ENCODE peak calls at places on chromosomes 2 and 18, in four cellular contexts. W is uterus, O is HCT116, X is fibroblast of mammary gland. I is an unnamed sample.

GRCh38 chr18:8443505-8443904 is 165.7 kb upstream of the RAB12 start:
- DNase-seq in W (no peak), X (peak; percentile 5), O (no peak), I (no peak)

GRCh38 chr18:8657050-8657820 is 48.0 kb downstream of the RAB12 start:
- DNase-seq in O (no peak), X (no peak), W (no peak), I (no peak)

GRCh38 chr2:33535409-33535808 is 59.0 kb downstream of the RASGRP3 start:
- DNase-seq in O (no peak), X (no peak), W (no peak), I (no peak)

GRCh38 chr2:238304116-238304515 is 15.7 kb upstream of the PER2 start:
- DNase-seq in O (no peak), X (no peak), W (no peak), I (no peak)

GRCh38 chr18:58668211-58668610 is 3.1 kb upstream of the MALT1 start:
- DNase-seq in X (no peak), W (no peak), O (peak; percentile 22), I (no peak)

GRCh38 chr2:100339823-100340222 is 17.5 kb upstream of the LONRF2 start:
- DNase-seq in W (no peak), O (no peak), X (no peak), I (no peak)

GRCh38 chr2:111685342-111685741 is 198.7 kb downstream of the ANAPC1 start:
- DNase-seq in X (peak; percentile 38), W (no peak), O (no peak), I (peak; percentile 46)

GRCh38 chr2:230872968-230873669 is 8.4 kb downstream of the ITM2C start:
- DNase-seq in O (no peak), W (no peak), X (no peak), I (no peak)

GRCh38 chr2:164771897-164772296 is 69.7 kb downstream of the COBLL1 start:
- DNase-seq in O (no peak), W (no peak), X (no peak), I (no peak)

GRCh38 chr2:237739101-237739500 is 59.5 kb upstream of the RBM44 start:
- DNase-seq in W (peak; percentile 79), X (no peak), O (no peak), I (no peak)

GRCh38 chr18:69956037-69956436 is 8.4 kb upstream of the CD226 start:
- DNase-seq in X (no peak), O (no peak), W (peak; percentile 49), I (peak; percentile 64)

GRCh38 chr2:42964444-42965081 is 172.2 kb upstream of the HAAO start:
- DNase-seq in X (peak; percentile 97), W (peak; percentile 77), O (no peak), I (peak; percentile 99)

GRCh38 chr2:96239091-96239490 is 26.7 kb downstream of the TMEM127 start:
- DNase-seq in X (no peak), O (no peak), W (no peak), I (no peak)

GRCh38 chr2:24517247-24517646 is 26.2 kb downstream of the NCOA1 start:
- DNase-seq in W (no peak), X (no peak), O (no peak), I (no peak)

GRCh38 chr2:62447411-62447810 is 58.6 kb downstream of the TMEM17 start:
- DNase-seq in O (no peak), W (no peak), X (no peak), I (no peak)

GRCh38 chr2:205996156-205996555 is 89.8 kb downstream of the INO80D start:
- DNase-seq in O (no peak), X (no peak), W (no peak), I (peak; percentile 53)

GRCh38 chr2:205998601-205999000 is 87.4 kb downstream of the INO80D start:
- DNase-seq in X (no peak), W (no peak), O (no peak), I (no peak)

GRCh38 chr2:205990104-205990503 is 95.9 kb downstream of the INO80D start:
- DNase-seq in X (no peak), O (no peak), W (no peak), I (no peak)

GRCh38 chr2:205994344-205994743 is 91.6 kb downstream of the INO80D start:
- DNase-seq in O (no peak), X (no peak), W (no peak), I (no peak)

GRCh38 chr2:205995260-205995659 is 90.7 kb downstream of the INO80D start:
- DNase-seq in O (no peak), X (no peak), W (no peak), I (no peak)
- TF ChIP-seq CTCF in O (peak; percentile 9), X (peak; percentile 4), W (no peak), I (no peak)

GRCh38 chr2:74552914-74553811 is 579 bp downstream of the LOXL3 start:
- DNase-seq in O (no peak), W (peak; percentile 36), X (peak; percentile 32), I (peak; percentile 29)

GRCh38 chr2:74553892-74554820 is at the start of the genes DOK1 and LOXL3:
- DNase-seq in O (no peak), X (peak; percentile 84), W (peak; percentile 87), I (peak; percentile 95)

GRCh38 chr2:74550231-74550630 is 3.5 kb downstream of the LOXL3 start:
- DNase-seq in O (no peak), W (no peak), X (no peak), I (no peak)

GRCh38 chr2:74551530-74551929 is 2.2 kb downstream of the LOXL3 start:
- DNase-seq in X (no peak), O (no peak), W (no peak), I (no peak)

GRCh38 chr2:74551942-74552913 is 1.5 kb downstream of the LOXL3 start:
- DNase-seq in W (no peak), X (no peak), O (no peak), I (no peak)
- H3K4me3 ChIP-seq in W (no peak overlapping the region), X (peak overlapping the region; percentile 98), O (no peak overlapping the region), I (peak overlapping the region; percentile 95)

GRCh38 chr2:37343537-37344434 is 644 bp upstream of the QPCT start:
- DNase-seq in W (peak; percentile 42), X (peak; percentile 81), O (no peak), I (peak; percentile 59)
- TF ChIP-seq CTCF in W (peak; percentile 34), X (peak; percentile 56), O (peak; percentile 23), I (peak; percentile 62)

DNA sequence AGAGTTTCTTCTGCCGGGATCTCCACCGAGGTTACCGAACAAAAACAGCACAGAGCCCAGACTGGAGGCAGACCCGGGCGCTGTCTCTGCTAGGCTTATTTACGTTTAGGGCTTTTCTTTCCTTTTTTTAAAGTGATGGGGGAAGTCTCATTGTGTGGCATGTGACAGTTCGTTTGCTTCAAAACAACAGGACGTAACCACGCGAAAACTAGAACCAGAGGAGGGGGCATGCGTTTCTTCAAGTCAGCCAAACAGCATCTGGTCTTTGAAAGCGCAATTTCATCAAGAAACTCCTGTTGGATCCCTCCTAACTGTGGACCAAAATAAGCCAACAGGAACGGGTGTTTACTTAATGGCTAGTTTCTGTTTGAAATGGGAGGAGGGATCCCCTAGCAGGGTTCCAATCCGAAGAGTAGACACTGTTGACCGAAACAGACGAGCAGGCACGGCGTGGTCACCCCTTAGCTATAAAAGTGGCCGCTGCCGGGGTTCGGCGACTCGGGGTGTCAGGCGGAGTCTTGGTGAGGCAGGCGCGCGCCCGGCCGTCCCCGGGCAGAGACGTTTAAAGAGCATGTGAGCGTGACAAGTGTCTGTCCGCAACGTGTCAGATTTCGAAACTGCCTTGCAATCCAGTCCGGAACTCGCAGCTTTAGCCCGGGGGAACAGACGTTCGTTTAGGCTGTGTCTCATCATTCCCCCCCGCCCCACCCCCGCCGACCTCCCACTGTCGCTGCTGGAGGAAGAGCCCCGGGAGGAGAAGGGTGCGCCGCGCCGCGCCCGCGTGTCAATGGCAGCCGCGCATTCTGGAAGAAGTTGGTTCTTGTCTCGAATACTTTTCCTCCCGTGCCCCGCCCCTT is 899 bp upstream of the TGIF1 start:
- DNase-seq in O (peak; percentile 70), X (peak; percentile 94), W (peak; percentile 76), I (peak; percentile 98)
- H3K4me3 ChIP-seq in O (peak overlapping the region; percentile 85), X (peak overlapping the region; percentile 96), W (peak overlapping the region; percentile 60), I (peak overlapping the region; percentile 97)